ENCODE peak calls at places on chromosomes 12 and 14, in five cellular contexts. J is neural crest cell, P is WTC11, U is bronchial epithelial cell, F is HCT116. G is an unnamed sample.
A peak's percentile ranks its signal among the peaks of the same experiment; 100 is the strongest.

GRCh38 chr12:62396750-62397149 is 69.9 kb upstream of the MON2 start:
- DNase-seq in J (no peak), F (no peak), U (no peak), P (no peak), G (no peak)

GRCh38 chr12:88743946-88744685 is 163.8 kb upstream of the KITLG start:
- DNase-seq in J (no peak), F (no peak), P (no peak), U (no peak), G (no peak)

GRCh38 chr12:79988368-79988767 is 53.5 kb upstream of the PPP1R12A start:
- DNase-seq in U (peak; percentile 21), J (no peak), P (no peak), F (no peak), G (no peak)

GRCh38 chr12:120651821-120652220 is 11.4 kb downstream of the CABP1 start:
- DNase-seq in U (peak; percentile 21), J (no peak), P (no peak), F (no peak), G (no peak)

GRCh38 chr12:48423200-48423599 is 49.2 kb upstream of the ANP32D start:
- DNase-seq in J (no peak), P (no peak), F (no peak), U (no peak), G (no peak)

GRCh38 chr12:92745874-92746553 is 43.2 kb downstream of the PLEKHG7 start:
- DNase-seq in P (no peak), J (no peak), F (peak; percentile 61), U (peak; percentile 97), G (peak; percentile 63)

GRCh38 chr14:49586673-49587460 is 687 bp upstream of the RPS29 start:
- DNase-seq in P (peak; percentile 39), J (peak; percentile 48), U (peak; percentile 76), F (peak; percentile 72), G (no peak)

GRCh38 chr12:24697295-24697694 is 251.6 kb downstream of the BCAT1 start:
- DNase-seq in P (no peak), J (no peak), U (peak; percentile 42), F (no peak), G (no peak)

GRCh38 chr14:58749066-58749669 is 111.4 kb downstream of the DACT1 start:
- DNase-seq in J (no peak), P (no peak), U (peak; percentile 74), F (peak; percentile 76), G (no peak)

GRCh38 chr12:57243521-57244305 is 7.3 kb downstream of the STAC3 start:
- DNase-seq in P (peak; percentile 94), U (peak; percentile 57), J (peak; percentile 81), F (peak; percentile 74), G (no peak)

GRCh38 chr14:31106768-31107167 is 80.6 kb upstream of the STRN3 start:
- DNase-seq in P (no peak), U (peak; percentile 56), J (no peak), F (no peak), G (no peak)

GRCh38 chr12:12800406-12801180 is 12.6 kb upstream of the DDX47 start:
- DNase-seq in J (no peak), F (no peak), U (peak; percentile 98), P (no peak), G (no peak)

GRCh38 chr12:47400251-47400650 is 305.6 kb downstream of the RPAP3 start:
- DNase-seq in F (no peak), U (no peak), P (no peak), J (no peak), G (no peak)

GRCh38 chr12:12182926-12183325 is 83.9 kb downstream of the LRP6 start:
- DNase-seq in P (no peak), F (no peak), J (no peak), U (no peak), G (no peak)

GRCh38 chr14:42224053-42224888 is 617.6 kb downstream of the LRFN5 start:
- DNase-seq in U (peak; percentile 52), F (peak; percentile 37), P (peak; percentile 85), J (peak; percentile 86), G (no peak)

GRCh38 chr12:53501615-53502181 is 615 bp downstream of the TARBP2 start:
- DNase-seq in U (no peak), J (no peak), P (no peak), F (no peak), G (no peak)

GRCh38 chr12:89351489-89352241 is 636 bp downstream of the DUSP6 start:
- DNase-seq in F (no peak), J (peak; percentile 44), U (no peak), P (peak; percentile 37), G (no peak)

GRCh38 chr14:89660183-89660582 is 243.2 kb upstream of the FOXN3 start:
- DNase-seq in J (no peak), F (no peak), P (no peak), U (no peak), G (no peak)

DNA sequence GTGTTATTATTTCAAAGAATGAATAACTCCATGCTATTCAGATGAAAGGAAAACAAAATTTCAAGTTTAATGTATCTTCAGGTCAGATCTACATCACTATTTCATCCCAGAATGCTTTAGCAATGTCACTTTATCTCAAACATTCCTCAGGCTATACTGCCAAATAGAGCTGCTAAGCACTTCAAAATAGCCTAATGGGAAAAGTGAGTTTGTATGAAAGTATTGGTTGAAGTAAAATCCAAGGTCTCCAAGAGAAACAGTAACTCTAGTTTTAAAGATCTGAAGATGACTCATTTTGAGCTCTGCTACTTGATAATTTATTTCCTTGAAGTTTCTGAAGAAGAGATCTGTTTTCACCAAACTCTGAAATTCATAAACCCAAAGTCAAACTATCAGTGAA is 466.2 kb upstream of the FOXG1 start:
- DNase-seq in F (no peak), J (no peak), P (no peak), U (no peak), G (no peak)
- TF ChIP-seq CTCF in F (no peak), J (no peak), P (no peak), U (no peak), G (no peak)

GRCh38 chr14:76984297-76984696 is 44.2 kb downstream of the IRF2BPL start:
- DNase-seq in U (no peak), J (no peak), P (no peak), F (no peak), G (no peak)

GRCh38 chr14:76986261-76986565 is 42.3 kb downstream of the IRF2BPL start:
- DNase-seq in F (no peak), P (no peak), J (no peak), U (no peak), G (no peak)

GRCh38 chr14:76985021-76985420 is 43.5 kb downstream of the IRF2BPL start:
- DNase-seq in P (no peak), J (peak; percentile 46), F (no peak), U (no peak), G (no peak)

GRCh38 chr14:76987956-76988520 is 40.5 kb downstream of the IRF2BPL start:
- DNase-seq in F (no peak), J (no peak), U (no peak), P (no peak), G (no peak)

GRCh38 chr14:76985540-76986260 is 42.8 kb downstream of the IRF2BPL start:
- DNase-seq in F (no peak), J (no peak), U (no peak), P (no peak), G (no peak)
- TF ChIP-seq CTCF in F (no peak), J (no peak), U (no peak), P (no peak), G (no peak)

DNA sequence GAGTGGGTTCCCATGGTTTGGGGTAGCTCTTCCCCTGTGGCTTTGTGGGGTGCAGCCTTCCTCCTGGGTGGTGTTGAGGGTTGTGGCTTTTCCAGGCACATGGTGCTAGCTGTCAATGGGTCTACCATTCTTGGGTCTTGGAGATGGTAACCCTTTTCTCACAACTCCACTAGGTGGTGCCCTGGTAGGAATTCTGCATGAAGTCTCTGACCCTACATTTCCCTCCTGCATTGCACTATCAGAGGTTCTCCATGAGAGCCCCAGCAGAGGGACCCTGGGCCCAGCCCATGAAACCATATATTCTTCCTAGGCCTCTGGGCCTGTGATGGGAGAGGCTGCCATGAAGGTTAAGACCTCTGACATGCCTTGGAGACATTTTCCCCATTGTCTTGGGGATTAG is 1093.3 kb downstream of the SLC16A7 start:
- DNase-seq in F (peak; percentile 4), U (peak; percentile 18), P (peak; percentile 34), J (no peak), G (no peak)
- TF ChIP-seq CTCF in F (peak; percentile 21), U (no peak), P (no peak), J (no peak), G (no peak)

DNA sequence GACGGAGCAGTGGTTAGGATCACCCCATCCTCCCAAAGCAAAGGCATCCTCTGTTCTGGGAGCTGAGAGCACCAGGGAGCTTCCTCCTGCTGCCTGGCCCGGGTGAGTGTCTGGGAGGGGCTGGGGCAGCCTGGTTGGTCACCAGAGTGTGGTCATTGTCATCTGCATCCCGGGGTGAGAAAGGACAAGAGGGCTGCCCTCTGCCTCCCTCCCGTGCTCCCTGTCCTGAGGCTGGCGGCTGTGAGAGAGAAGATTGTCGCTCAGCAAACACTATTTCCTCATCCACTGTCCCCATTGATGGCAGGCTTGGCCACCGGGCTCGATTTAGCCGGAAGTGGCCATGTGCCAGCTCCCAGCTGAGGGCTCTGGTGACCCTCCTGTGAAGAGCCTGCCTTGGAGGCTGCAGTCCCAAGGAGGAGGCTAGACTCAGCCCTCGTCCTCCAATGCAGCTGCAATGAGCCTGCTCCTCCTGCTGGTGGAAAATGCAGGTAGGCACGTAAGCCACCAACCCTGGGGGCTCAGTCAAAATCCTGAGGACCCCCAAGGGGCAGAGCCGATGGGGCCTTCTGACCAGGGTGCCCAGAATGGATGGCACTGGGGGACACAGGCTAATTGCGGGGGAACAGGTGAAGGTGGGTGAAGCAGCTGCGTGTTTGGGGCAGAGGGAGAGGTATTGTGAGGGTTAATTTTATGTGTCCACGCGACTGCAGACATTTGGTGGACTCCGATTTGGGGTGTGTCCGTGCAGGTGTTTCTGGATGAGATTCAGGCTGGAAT is 155.7 kb downstream of the KIF26A start:
- DNase-seq in F (no peak), U (no peak), J (no peak), P (peak; percentile 39), G (no peak)
- TF ChIP-seq CTCF in F (peak; percentile 55), U (no peak), J (peak; percentile 33), P (no peak), G (peak; percentile 38)

GRCh38 chr14:38145142-38145541 is 62.6 kb upstream of the SSTR1 start:
- DNase-seq in F (no peak), U (peak; percentile 90), P (no peak), J (no peak), G (peak; percentile 32)

GRCh38 chr14:38150075-38150474 is 57.6 kb upstream of the SSTR1 start:
- DNase-seq in F (no peak), J (no peak), U (no peak), P (no peak), G (no peak)
- TF ChIP-seq CTCF in F (no peak), J (no peak), U (no peak), P (no peak), G (no peak)

GRCh38 chr12:129150721-129151120 is 297.4 kb downstream of the GLT1D1 start:
- DNase-seq in F (no peak), U (no peak), P (no peak), J (no peak), G (no peak)

DNA sequence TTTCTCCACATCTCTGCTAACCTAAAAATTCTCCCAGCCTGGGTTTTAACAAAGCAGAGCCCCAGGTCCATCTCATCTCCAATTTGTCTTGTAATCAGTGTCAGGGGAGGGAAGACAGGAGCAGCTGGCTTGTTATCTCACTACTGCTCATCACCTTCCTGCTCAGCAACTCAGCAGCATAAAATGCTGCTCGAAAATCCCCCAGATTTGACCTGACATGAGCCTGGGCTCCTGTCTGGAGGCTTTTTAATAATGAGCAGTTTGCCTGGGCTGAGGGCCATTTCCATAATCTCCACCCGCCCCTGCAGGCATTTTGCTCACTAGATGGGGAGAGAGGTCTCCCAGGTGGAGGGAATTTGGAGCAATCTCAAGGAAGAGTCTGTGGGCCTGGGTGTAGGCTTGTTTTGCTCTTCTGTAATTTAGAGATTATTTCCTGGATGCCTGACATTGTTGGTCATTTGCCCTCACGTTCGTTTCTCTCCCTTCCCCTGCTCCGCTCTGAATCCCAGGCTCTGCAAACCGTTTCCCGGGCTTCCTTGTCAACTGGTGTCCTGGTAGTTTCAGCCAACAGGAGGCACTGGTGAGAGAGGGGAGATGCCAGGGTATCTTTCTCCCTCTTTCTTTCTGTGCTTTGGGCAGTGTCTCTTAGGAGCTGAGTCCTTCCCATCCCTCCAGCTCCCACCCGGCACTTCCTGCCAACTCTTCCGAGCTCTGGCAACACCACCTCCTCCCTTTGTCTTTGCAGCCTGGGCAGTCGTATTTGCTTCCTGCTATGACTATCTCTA is 299.2 kb downstream of the GLT1D1 start:
- DNase-seq in F (no peak), J (no peak), P (no peak), U (no peak), G (no peak)
- TF ChIP-seq CTCF in F (no peak), J (no peak), P (no peak), U (no peak), G (no peak)

G was measured in keratinocyte.